ENCODE peak calls at places on chromosomes 16 and 17, in four cellular contexts. H, W, C and U are unnamed samples.

GRCh38 chr17:70181376-70181775 is 12.0 kb downstream of the KCNJ2 start:
- DNase-seq in H (no peak), W (no peak), C (no peak), U (no peak)

GRCh38 chr17:30796016-30796415 is 28.5 kb downstream of the CRLF3 start:
- DNase-seq in H (no peak), W (no peak), C (no peak), U (no peak)

GRCh38 chr16:27315333-27316037 is 1.7 kb downstream of the IL4R start:
- DNase-seq in H (no peak), W (peak), C (peak), U (peak)

GRCh38 chr16:68382296-68382718 is 66.0 kb downstream of the SMPD3 start:
- DNase-seq in H (no peak), W (no peak), C (no peak), U (no peak)

GRCh38 chr16:19169081-19169639 is 1.1 kb downstream of the SYT17 start:
- DNase-seq in H (no peak), W (no peak), C (no peak), U (no peak)

GRCh38 chr17:43467981-43468541 is 15.7 kb upstream of the DHX8 start:
- DNase-seq in H (no peak), W (peak), C (peak), U (no peak)

GRCh38 chr17:28760987-28761562 is 17.3 kb downstream of the TRAF4 start:
- DNase-seq in H (no peak), W (no peak), C (peak), U (peak)

GRCh38 chr17:74639704-74640142 is 16.2 kb upstream of the CD300E start:
- DNase-seq in H (no peak), W (no peak), C (peak), U (no peak)

GRCh38 chr17:18257268-18257681 is 1.3 kb downstream of the FLII start:
- DNase-seq in H (no peak), W (peak), C (no peak), U (no peak)

GRCh38 chr17:72422505-72423285 is 301.9 kb downstream of the SOX9 start:
- DNase-seq in H (no peak), W (peak), C (peak), U (peak)

GRCh38 chr17:61065263-61065773 is 334.3 kb upstream of the TBX2 start:
- DNase-seq in H (no peak), W (peak), C (peak), U (no peak)

GRCh38 chr16:63841271-63841670 is 1280.6 kb downstream of the CDH11 start:
- DNase-seq in H (no peak), W (no peak), C (no peak), U (no peak)

GRCh38 chr17:917391-917811 is 62.2 kb downstream of the NXN start:
- DNase-seq in H (no peak), W (no peak), C (peak), U (no peak)

GRCh38 chr16:67723151-67723915 is 4.2 kb upstream of the GFOD2 start:
- DNase-seq in H (no peak), W (peak), C (peak), U (peak)

GRCh38 chr16:56643080-56643778 is 4.8 kb downstream of the MT1A start:
- DNase-seq in H (no peak), W (peak), C (peak), U (peak)

GRCh38 chr17:71631483-71631882 is 489.3 kb upstream of the SOX9 start:
- DNase-seq in H (no peak), W (peak), C (peak), U (no peak)

GRCh38 chr16:76059701-76060100 is 217.5 kb upstream of the CNTNAP4 start:
- DNase-seq in H (no peak), W (no peak), C (no peak), U (no peak)

GRCh38 chr16:5965321-5965720 is 867.7 kb upstream of the EEF2KMT start:
- DNase-seq in H (no peak), W (no peak), C (no peak), U (no peak)

GRCh38 chr17:27868565-27868964 is 24.6 kb downstream of the LYRM9 start:
- DNase-seq in H (no peak), W (no peak), C (no peak), U (no peak)

GRCh38 chr17:82334204-82334621 is 647 bp upstream of the SECTM1 start:
- DNase-seq in H (no peak), W (no peak), C (no peak), U (peak)

GRCh38 chr17:9115446-9116265 is 94.3 kb downstream of the NTN1 start:
- DNase-seq in H (no peak), W (peak), C (peak), U (peak)

GRCh38 chr16:67886387-67886786 is 1.7 kb downstream of the NRN1L start:
- DNase-seq in H (no peak), W (no peak), C (no peak), U (no peak)

GRCh38 chr17:50144845-50145531 is 5.5 kb downstream of the PPP1R9B start:
- DNase-seq in H (no peak), W (no peak), C (no peak), U (peak)

GRCh38 chr16:2007081-2007836 is 2.4 kb downstream of the ZNF598 start:
- DNase-seq in H (no peak), W (no peak), C (no peak), U (no peak)

GRCh38 chr17:31724619-31725018 is 134.4 kb downstream of the COPRS start:
- DNase-seq in H (no peak), W (no peak), C (no peak), U (no peak)

GRCh38 chr17:64662774-64663367 is 764 bp upstream of the SMURF2 start:
- DNase-seq in H (peak), W (no peak), C (no peak), U (no peak)

GRCh38 chr17:60792250-60792898 is 114.7 kb downstream of the BCAS3 start:
- DNase-seq in H (no peak), W (no peak), C (peak), U (no peak)